ENCODE peak calls at places on chromosomes 16 and 17, in six cellular contexts. P is activated T-cell treated with anti-CD3 and anti-CD28 coated beads for 48 hours, K is left ventricle myocardium inferior, C is lung, J is T-helper 17 cell, M is M059J. E is an unnamed sample.

GRCh38 chr17:8939496-8940334 is 25.8 kb downstream of the PIK3R5 start:
- DNase-seq in P (no peak), K (no peak), C (no peak), J (no peak), M (no peak), E (no peak)

GRCh38 chr16:24051125-24051524 is 205.0 kb upstream of the CACNG3 start:
- DNase-seq in P (no peak), K (no peak), C (no peak), J (no peak), M (no peak), E (no peak)

GRCh38 chr16:54284931-54285413 is 1.6 kb downstream of the IRX3 start:
- DNase-seq in P (no peak), K (no peak), C (no peak), J (no peak), M (no peak), E (peak; percentile 45)

GRCh38 chr17:44007346-44008204 is 3.2 kb downstream of the NAGS start:
- DNase-seq in P (no peak), K (peak; percentile 33), C (no peak), J (no peak), M (peak; percentile 62), E (peak; percentile 38)

GRCh38 chr17:17698869-17699351 is 17.7 kb downstream of the RAI1 start:
- DNase-seq in P (no peak), K (no peak), C (no peak), J (no peak), M (no peak), E (no peak)

GRCh38 chr17:42325026-42325425 is 36.7 kb downstream of the STAT5A start:
- DNase-seq in P (no peak), K (no peak), C (no peak), J (no peak), M (peak; percentile 98), E (peak; percentile 89)

GRCh38 chr16:2091722-2092620 is 43.7 kb downstream of the PKD1 start:
- DNase-seq in P (no peak), K (no peak), C (no peak), J (no peak), M (no peak), E (no peak)

GRCh38 chr16:20950294-20950693 is 49.7 kb downstream of the LYRM1 start:
- DNase-seq in P (no peak), K (no peak), C (no peak), J (no peak), M (no peak), E (no peak)

GRCh38 chr16:3143598-3144330 is 8.9 kb downstream of the ZNF213 start:
- DNase-seq in P (no peak), K (peak; percentile 68), C (no peak), J (no peak), M (no peak), E (no peak)

GRCh38 chr17:80647746-80648145 is 103.1 kb downstream of the RPTOR start:
- DNase-seq in P (no peak), K (no peak), C (no peak), J (no peak), M (peak; percentile 97), E (peak; percentile 92)